ENCODE peak calls at places on chromosome 1, in five cellular contexts. K is suprapubic skin, E is IMR-90, T is thoracic aorta, Y is ovary. S is an unnamed sample.

GRCh38 chr1:57468661-57469523 is 45.0 kb upstream of the DAB1 start:
- DNase-seq in K (no peak), E (peak; percentile 76), T (no peak), Y (no peak), S (no peak)

GRCh38 chr1:26015358-26015757 is 6.2 kb upstream of the EXTL1 start:
- DNase-seq in K (no peak), E (peak; percentile 56), T (no peak), Y (no peak), S (no peak)

GRCh38 chr1:53061859-53062714 is at the start of gene PODN:
- DNase-seq in K (no peak), E (no peak), T (no peak), Y (peak; percentile 86), S (no peak)

GRCh38 chr1:239389703-239390102 is 3.3 kb downstream of the CHRM3 start:
- DNase-seq in K (no peak), E (no peak), T (no peak), Y (no peak), S (no peak)

GRCh38 chr1:151681921-151682320 is 34.7 kb downstream of the CELF3 start:
- DNase-seq in K (no peak), E (peak; percentile 26), T (no peak), Y (no peak), S (no peak)

GRCh38 chr1:226520640-226521355 is 27.8 kb upstream of the STUM start:
- DNase-seq in K (peak; percentile 43), E (no peak), T (no peak), Y (no peak), S (peak; percentile 11)

GRCh38 chr1:50266509-50266908 is 156.7 kb downstream of the DMRTA2 start:
- DNase-seq in K (no peak), E (no peak), T (no peak), Y (no peak), S (no peak)

GRCh38 chr1:201917362-201918033 is 28.8 kb downstream of the SHISA4 start:
- DNase-seq in K (no peak), E (peak; percentile 94), T (peak; percentile 60), Y (peak; percentile 53), S (no peak)

GRCh38 chr1:27940297-27940696 is 5.5 kb downstream of the SMPDL3B start:
- DNase-seq in K (no peak), E (no peak), T (no peak), Y (no peak), S (peak; percentile 61)

GRCh38 chr1:52725903-52726264 is 369 bp upstream of the ZYG11B start:
- DNase-seq in K (no peak), E (no peak), T (no peak), Y (no peak), S (no peak)

GRCh38 chr1:91617242-91617837 is 116.7 kb downstream of the CDC7 start:
- DNase-seq in K (no peak), E (no peak), T (no peak), Y (peak; percentile 67), S (no peak)

GRCh38 chr1:32877211-32878110 is 6.7 kb upstream of the FNDC5 start:
- DNase-seq in K (no peak), E (no peak), T (no peak), Y (peak; percentile 59), S (no peak)

GRCh38 chr1:59178803-59179202 is 118.1 kb upstream of the FGGY start:
- DNase-seq in K (no peak), E (no peak), T (no peak), Y (no peak), S (no peak)

GRCh38 chr1:241637046-241637590 is 3.1 kb downstream of the CHML start:
- DNase-seq in K (no peak), E (peak; percentile 25), T (no peak), Y (no peak), S (no peak)

GRCh38 chr1:203597386-203598040 is 29.1 kb upstream of the ATP2B4 start:
- DNase-seq in K (no peak), E (no peak), T (no peak), Y (peak; percentile 29), S (no peak)
- H3K4me3 ChIP-seq in K (no peak overlapping the region), E (no peak overlapping the region), T (no peak overlapping the region), Y (no peak overlapping the region), S (no peak overlapping the region)

GRCh38 chr1:31421404-31422040 is 8.5 kb downstream of the SERINC2 start:
- DNase-seq in K (no peak), E (peak; percentile 32), T (no peak), Y (no peak), S (no peak)
- TF ChIP-seq CTCF in K (no peak), E (peak; percentile 52), T (no peak), Y (no peak), S (no peak)

GRCh38 chr1:236258114-236258609 is 23.6 kb downstream of the ERO1B start:
- DNase-seq in K (no peak), E (no peak), T (no peak), Y (no peak), S (no peak)

GRCh38 chr1:236261898-236262297 is 19.9 kb downstream of the ERO1B start:
- DNase-seq in K (no peak), E (no peak), T (no peak), Y (no peak), S (no peak)

GRCh38 chr1:236259043-236259442 is 22.7 kb downstream of the ERO1B start:
- DNase-seq in K (no peak), E (no peak), T (no peak), Y (no peak), S (no peak)

GRCh38 chr1:236261033-236261432 is 20.7 kb downstream of the ERO1B start:
- DNase-seq in K (no peak), E (no peak), T (no peak), Y (no peak), S (no peak)
- H3K9me3 ChIP-seq in K (peaks cover 25% of the 10 kb centered on the region), E (no peaks in the 10 kb centered on the region), T (peaks cover 23% of the 10 kb centered on the region), Y (no peaks in the 10 kb centered on the region), S (no peaks in the 10 kb centered on the region)

GRCh38 chr1:116168277-116169032 is 57.3 kb downstream of the MAB21L3 start:
- DNase-seq in K (peak; percentile 91), E (peak; percentile 23), T (no peak), Y (peak; percentile 78), S (peak; percentile 91)
- H3K4me3 ChIP-seq in K (peak overlapping the region; percentile 63), E (peak overlapping the region; percentile 46), T (peak overlapping the region; percentile 80), Y (peak overlapping the region; percentile 72), S (peak overlapping the region; percentile 55)

GRCh38 chr1:209883341-209883971 is 54.6 kb upstream of the SYT14 start:
- DNase-seq in K (no peak), E (peak; percentile 89), T (no peak), Y (no peak), S (no peak)
- TF ChIP-seq CTCF in K (no peak), E (no peak), T (no peak), Y (no peak), S (no peak)

GRCh38 chr1:246987083-246987690 is 20.7 kb downstream of the ZNF695 start:
- DNase-seq in K (no peak), E (no peak), T (no peak), Y (no peak), S (no peak)

GRCh38 chr1:246989901-246990300 is 18.0 kb downstream of the ZNF695 start:
- DNase-seq in K (no peak), E (no peak), T (no peak), Y (no peak), S (no peak)

DNA sequence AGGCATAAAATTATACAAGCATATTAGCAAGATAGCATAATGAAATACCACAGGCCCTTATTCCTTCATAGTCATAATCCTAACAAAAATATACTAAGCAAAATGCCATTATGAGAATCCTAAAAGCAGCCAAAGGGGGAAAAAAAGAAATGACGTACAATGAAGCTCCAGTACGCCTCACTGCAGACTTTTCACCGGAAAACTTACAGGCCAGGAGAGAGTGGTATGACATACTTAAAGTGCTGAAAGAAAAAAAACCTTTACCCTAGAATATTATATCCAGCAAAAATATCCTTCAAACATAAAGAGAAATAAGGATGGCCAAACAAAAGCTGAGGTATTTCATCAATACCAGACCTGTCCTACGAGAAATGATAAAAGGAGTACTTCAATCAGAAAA is 19.5 kb downstream of the ZNF695 start:
- DNase-seq in K (no peak), E (no peak), T (no peak), Y (no peak), S (no peak)
- H3K9me3 ChIP-seq in K (peaks cover 60% of the 10 kb centered on the region), E (peaks cover 34% of the 10 kb centered on the region), T (peaks cover 83% of the 10 kb centered on the region), Y (no peaks in the 10 kb centered on the region), S (peaks cover 9% of the 10 kb centered on the region)

DNA sequence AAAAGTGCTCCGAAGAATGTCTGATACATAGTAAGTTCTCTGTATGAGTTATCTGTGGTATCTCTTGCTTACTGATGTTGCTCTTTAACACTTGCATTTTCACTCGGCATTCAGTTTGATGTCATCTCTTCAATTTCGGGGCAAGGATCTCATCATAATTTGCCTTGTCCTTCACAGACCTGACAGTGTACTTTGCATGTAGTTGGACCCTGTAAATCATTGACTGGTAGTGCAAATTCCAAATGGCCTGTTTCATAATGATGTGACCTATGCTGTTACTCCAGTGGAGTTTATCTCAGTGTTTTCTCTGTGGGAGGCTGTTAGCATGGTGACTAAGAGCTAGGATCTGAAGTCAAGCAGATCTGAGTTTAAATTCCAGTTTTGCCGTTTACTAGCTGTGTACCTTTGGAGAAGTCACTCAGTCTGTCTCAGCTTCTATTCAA is 34.2 kb upstream of the ABCD3 start:
- DNase-seq in K (no peak), E (peak; percentile 79), T (no peak), Y (no peak), S (peak; percentile 77)
- H3K4me3 ChIP-seq in K (no peak overlapping the region), E (no peak overlapping the region), T (no peak overlapping the region), Y (no peak overlapping the region), S (no peak overlapping the region)

GRCh38 chr1:167209044-167209443 is 11.6 kb upstream of the POU2F1 start:
- DNase-seq in K (no peak), E (no peak), T (no peak), Y (no peak), S (no peak)

GRCh38 chr1:167206166-167206835 is 14.4 kb upstream of the POU2F1 start:
- DNase-seq in K (no peak), E (no peak), T (no peak), Y (no peak), S (no peak)

GRCh38 chr1:167208624-167208976 is 12.1 kb upstream of the POU2F1 start:
- DNase-seq in K (no peak), E (no peak), T (no peak), Y (no peak), S (no peak)

GRCh38 chr1:167210966-167211674 is 9.6 kb upstream of the POU2F1 start:
- DNase-seq in K (no peak), E (no peak), T (no peak), Y (no peak), S (peak; percentile 47)

GRCh38 chr1:167207940-167208623 is 12.6 kb upstream of the POU2F1 start:
- DNase-seq in K (no peak), E (no peak), T (no peak), Y (no peak), S (no peak)
- TF ChIP-seq CTCF in K (no peak), E (peak; percentile 20), T (no peak), Y (no peak), S (peak; percentile 13)

S was measured in colonic mucosa.